ENCODE peak calls at places on chromosome 6, in five cellular contexts. One of them, this sample, is unnamed.

GRCh38 chr6:158487495-158487894 is 72.4 kb upstream of the TMEM181 start:
- DNase-seq in stimulated activated CD8-positive, alpha-beta memory T cell treated with anti-CD3 and anti-CD28 coated beads, Interleukin-4, amount 100 ng/mL, for 1 hour: no peak
- DNase-seq in testis: no peak
- DNase-seq in fibroblast of villous mesenchyme: no peak
- DNase-seq in NCI-H774: no peak
- DNase-seq in this sample: no peak

GRCh38 chr6:34912715-34913464 is 23.8 kb downstream of the ANKS1A start:
- DNase-seq in NCI-H774: no peak
- DNase-seq in stimulated activated CD8-positive, alpha-beta memory T cell treated with anti-CD3 and anti-CD28 coated beads, Interleukin-4, amount 100 ng/mL, for 1 hour: no peak
- DNase-seq in fibroblast of villous mesenchyme: peak; percentile 59
- DNase-seq in testis: no peak
- DNase-seq in this sample: no peak

GRCh38 chr6:21885101-21885500 is 291.6 kb downstream of the SOX4 start:
- DNase-seq in fibroblast of villous mesenchyme: no peak
- DNase-seq in testis: no peak
- DNase-seq in NCI-H774: no peak
- DNase-seq in stimulated activated CD8-positive, alpha-beta memory T cell treated with anti-CD3 and anti-CD28 coated beads, Interleukin-4, amount 100 ng/mL, for 1 hour: no peak
- DNase-seq in this sample: no peak

GRCh38 chr6:2611092-2611491 is 139.6 kb downstream of the MYLK4 start:
- DNase-seq in NCI-H774: no peak
- DNase-seq in testis: no peak
- DNase-seq in stimulated activated CD8-positive, alpha-beta memory T cell treated with anti-CD3 and anti-CD28 coated beads, Interleukin-4, amount 100 ng/mL, for 1 hour: no peak
- DNase-seq in fibroblast of villous mesenchyme: peak; percentile 15
- DNase-seq in this sample: no peak

GRCh38 chr6:159118941-159119340 is 50.3 kb upstream of the FNDC1 start:
- DNase-seq in testis: no peak
- DNase-seq in fibroblast of villous mesenchyme: no peak
- DNase-seq in NCI-H774: no peak
- DNase-seq in stimulated activated CD8-positive, alpha-beta memory T cell treated with anti-CD3 and anti-CD28 coated beads, Interleukin-4, amount 100 ng/mL, for 1 hour: no peak
- DNase-seq in this sample: no peak

GRCh38 chr6:2426561-2427340 is 181.3 kb upstream of the GMDS start:
- DNase-seq in fibroblast of villous mesenchyme: peak; percentile 44
- DNase-seq in stimulated activated CD8-positive, alpha-beta memory T cell treated with anti-CD3 and anti-CD28 coated beads, Interleukin-4, amount 100 ng/mL, for 1 hour: no peak
- DNase-seq in NCI-H774: no peak
- DNase-seq in testis: no peak
- DNase-seq in this sample: no peak

GRCh38 chr6:119445666-119446622 is 96.4 kb upstream of the MAN1A1 start:
- DNase-seq in testis: no peak
- DNase-seq in NCI-H774: no peak
- DNase-seq in stimulated activated CD8-positive, alpha-beta memory T cell treated with anti-CD3 and anti-CD28 coated beads, Interleukin-4, amount 100 ng/mL, for 1 hour: no peak
- DNase-seq in fibroblast of villous mesenchyme: peak; percentile 64
- DNase-seq in this sample: no peak

GRCh38 chr6:111817451-111818146 is 55.7 kb downstream of the FYN start:
- DNase-seq in testis: no peak
- DNase-seq in NCI-H774: no peak
- DNase-seq in stimulated activated CD8-positive, alpha-beta memory T cell treated with anti-CD3 and anti-CD28 coated beads, Interleukin-4, amount 100 ng/mL, for 1 hour: no peak
- DNase-seq in fibroblast of villous mesenchyme: no peak
- DNase-seq in this sample: no peak